ENCODE peak calls at places on chromosomes 1 and 21, in ten cellular contexts. Z, I, L, V, S, H, X, A, G and P are unnamed samples.

GRCh38 chr1:232579958-232580705 is 49.8 kb downstream of the SIPA1L2 start:
- DNase-seq in L (no peak), V (no peak), X (no peak), I (no peak), H (no peak), Z (no peak), A (no peak), S (no peak), G (no peak), P (no peak)

GRCh38 chr21:26473471-26473870 is 99.6 kb downstream of the CYYR1 start:
- DNase-seq in H (no peak), L (no peak), G (no peak), Z (no peak), A (no peak), V (no peak), X (no peak), S (no peak), I (no peak), P (no peak)

GRCh38 chr1:27348861-27349783 is 7.3 kb downstream of the SYTL1 start:
- DNase-seq in A (peak), I (peak), S (peak), H (no peak), X (peak), Z (peak), G (peak), L (peak), V (peak), P (peak)

GRCh38 chr1:100308777-100309176 is 42.8 kb downstream of the RTCA start:
- DNase-seq in G (no peak), Z (no peak), I (no peak), A (no peak), X (no peak), S (no peak), V (no peak), H (no peak), L (no peak), P (no peak)

GRCh38 chr1:206004821-206005220 is 1.6 kb upstream of the RAB7B start:
- DNase-seq in I (peak), Z (no peak), S (peak), L (no peak), V (no peak), H (no peak), X (no peak), A (no peak), G (no peak), P (no peak)

GRCh38 chr1:171912509-171913185 is 71.3 kb downstream of the DNM3 start:
- DNase-seq in V (no peak), I (no peak), G (no peak), X (no peak), H (no peak), L (no peak), A (no peak), Z (no peak), S (no peak), P (no peak)

GRCh38 chr1:30513396-30514136 is 209.8 kb downstream of the MATN1 start:
- DNase-seq in X (no peak), H (no peak), S (no peak), G (no peak), L (no peak), Z (peak), V (no peak), I (peak), A (peak), P (no peak)

GRCh38 chr1:219847215-219847855 is 81.0 kb downstream of the SLC30A10 start:
- DNase-seq in V (no peak), Z (no peak), G (peak), H (peak), X (no peak), L (peak), S (no peak), I (no peak), A (no peak), P (no peak)

GRCh38 chr1:27116697-27117096 is 38.2 kb downstream of the SLC9A1 start:
- DNase-seq in S (no peak), I (no peak), L (no peak), Z (no peak), V (no peak), X (no peak), H (no peak), A (no peak), G (no peak), P (no peak)

DNA sequence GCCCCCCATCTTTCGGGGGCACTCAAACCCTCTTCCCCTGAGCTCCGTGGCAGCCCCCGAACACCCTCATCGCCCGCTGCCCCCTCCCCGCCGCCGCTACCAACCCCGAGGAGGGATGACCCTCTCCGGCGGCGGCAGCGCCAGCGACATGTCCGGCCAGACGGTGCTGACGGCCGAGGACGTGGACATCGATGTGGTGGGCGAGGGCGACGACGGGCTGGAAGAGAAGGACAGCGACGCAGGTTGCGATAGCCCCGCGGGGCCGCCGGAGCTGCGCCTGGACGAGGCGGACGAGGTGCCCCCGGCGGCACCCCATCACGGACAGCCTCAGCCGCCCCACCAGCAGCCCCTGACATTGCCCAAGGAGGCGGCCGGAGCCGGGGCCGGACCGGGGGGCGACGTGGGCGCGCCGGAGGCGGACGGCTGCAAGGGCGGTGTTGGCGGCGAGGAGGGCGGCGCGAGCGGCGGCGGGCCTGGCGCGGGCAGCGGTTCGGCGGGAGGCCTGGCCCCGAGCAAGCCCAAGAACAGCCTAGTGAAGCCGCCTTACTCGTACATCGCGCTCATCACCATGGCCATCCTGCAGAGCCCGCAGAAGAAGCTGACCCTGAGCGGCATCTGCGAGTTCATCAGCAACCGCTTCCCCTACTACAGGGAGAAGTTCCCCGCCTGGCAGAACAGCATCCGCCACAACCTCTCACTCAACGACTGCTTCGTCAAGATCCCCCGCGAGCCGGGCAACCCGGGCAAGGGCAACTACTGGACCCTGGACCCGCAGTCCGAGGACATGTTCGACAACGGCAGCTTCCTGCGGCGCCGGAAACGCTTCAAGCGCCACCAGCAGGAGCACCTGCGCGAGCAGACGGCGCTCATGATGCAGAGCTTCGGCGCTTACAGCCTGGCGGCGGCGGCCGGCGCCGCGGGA is 838 bp downstream of the FOXD3 start:
- DNase-seq in I (no peak), H (no peak), L (peak), X (no peak), V (peak), G (peak), Z (peak), A (peak), S (peak), P (no peak)
- H3K27ac ChIP-seq in I (peak), H (no peak), L (peak), X (no peak), V (no peak), G (no peak), Z (no peak), A (no peak), S (peak), P (no peak)

GRCh38 chr1:207807395-207808321 is 55.8 kb downstream of the CD46 start:
- DNase-seq in X (no peak), H (no peak), I (peak), L (peak), Z (no peak), V (peak), A (no peak), G (peak), S (peak), P (no peak)

GRCh38 chr1:207808322-207808705 is 56.5 kb downstream of the CD46 start:
- DNase-seq in Z (no peak), H (no peak), A (no peak), L (no peak), S (peak), X (no peak), I (no peak), V (no peak), G (no peak), P (no peak)

GRCh38 chr1:207805841-207806421 is 54.1 kb downstream of the CD46 start:
- DNase-seq in Z (no peak), A (no peak), X (no peak), G (peak), L (peak), S (peak), I (peak), H (no peak), V (no peak), P (no peak)

GRCh38 chr1:207804746-207805468 is 53.1 kb downstream of the CD46 start:
- DNase-seq in S (peak), L (no peak), A (no peak), H (no peak), I (no peak), Z (no peak), G (no peak), X (no peak), V (no peak), P (no peak)

GRCh38 chr1:207806531-207807394 is 54.9 kb downstream of the CD46 start:
- DNase-seq in A (no peak), Z (no peak), H (no peak), X (no peak), L (no peak), G (no peak), V (no peak), S (peak), I (no peak), P (no peak)
- TF ChIP-seq POLR2A in A (no peak), Z (no peak), H (no peak), X (no peak), L (no peak), G (no peak), V (no peak), S (no peak), I (no peak), P (no peak)

GRCh38 chr1:173258484-173259264 is 51.5 kb upstream of the TNFSF4 start:
- DNase-seq in S (no peak), G (no peak), I (no peak), A (no peak), Z (no peak), X (no peak), H (no peak), L (no peak), V (no peak), P (no peak)
- TF ChIP-seq POLR2AphosphoS5 in S (no peak), G (no peak), I (no peak), A (no peak), Z (no peak), X (no peak), H (no peak), L (no peak), V (no peak), P (no peak)

GRCh38 chr1:41758490-41758889 is 160.2 kb downstream of the HIVEP3 start:
- DNase-seq in L (no peak), I (no peak), X (no peak), S (no peak), H (no peak), A (no peak), G (no peak), Z (no peak), V (no peak), P (no peak)

GRCh38 chr1:41751804-41752513 is 166.8 kb downstream of the HIVEP3 start:
- DNase-seq in G (peak), I (no peak), H (no peak), A (no peak), L (no peak), X (no peak), Z (peak), S (no peak), V (no peak), P (no peak)

GRCh38 chr1:41749992-41750745 is 168.6 kb downstream of the HIVEP3 start:
- DNase-seq in X (no peak), L (no peak), V (no peak), A (no peak), Z (peak), G (no peak), H (no peak), S (no peak), I (no peak), P (no peak)

GRCh38 chr1:41754540-41754939 is 164.2 kb downstream of the HIVEP3 start:
- DNase-seq in S (no peak), Z (peak), I (no peak), L (no peak), H (no peak), G (no peak), A (no peak), V (no peak), X (no peak), P (no peak)

GRCh38 chr1:41752514-41753170 is 166.1 kb downstream of the HIVEP3 start:
- DNase-seq in H (no peak), V (no peak), A (no peak), S (no peak), L (no peak), Z (peak), G (no peak), X (no peak), I (no peak), P (no peak)
- H3K27ac ChIP-seq in H (no peak), V (no peak), A (no peak), S (no peak), L (no peak), Z (peak), G (no peak), X (no peak), I (no peak), P (peak)

GRCh38 chr1:110319332-110320167 is 19.6 kb upstream of the RBM15 start:
- DNase-seq in S (no peak), H (no peak), G (no peak), A (no peak), V (no peak), X (no peak), Z (no peak), I (no peak), L (no peak), P (no peak)
- TF ChIP-seq POLR2A in S (no peak), H (no peak), G (no peak), A (no peak), V (no peak), X (no peak), Z (no peak), I (no peak), L (no peak), P (no peak)